ENCODE peak calls at places on chromosomes 3 and 15, in ten cellular contexts. L is GM12865, I is HFFc6, H is fibroblast of lung, Y is GM23338, X is lung, B is OCI-LY7, O is glutamatergic neuron, W is heart left ventricle, T is mucosa of descending colon. A is an unnamed sample.

GRCh38 chr3:102748646-102749045 is 313.8 kb downstream of the ZPLD1 start:
- DNase-seq in I (no peak), T (no peak), W (no peak), O (no peak), H (no peak), L (no peak), X (no peak), Y (no peak), B (no peak), A (no peak)

GRCh38 chr3:48623851-48624547 is 2.4 kb upstream of the TMEM89 start:
- DNase-seq in I (no peak), Y (peak), H (no peak), B (peak), O (no peak), T (no peak), W (no peak), L (no peak), X (no peak), A (no peak)

GRCh38 chr3:126132751-126133511 is 47.5 kb downstream of the ALDH1L1 start:
- DNase-seq in T (no peak), I (no peak), X (no peak), B (peak), L (no peak), W (peak), Y (peak), O (no peak), H (no peak), A (peak)

GRCh38 chr3:81249540-81250029 is 511.9 kb downstream of the GBE1 start:
- DNase-seq in B (no peak), T (no peak), Y (peak), X (no peak), O (no peak), H (peak), I (peak), W (no peak), L (peak), A (peak)

GRCh38 chr15:101322849-101323477 is 27.9 kb upstream of the SNRPA1 start:
- DNase-seq in O (no peak), W (no peak), T (no peak), I (no peak), B (no peak), Y (no peak), H (no peak), L (no peak), X (no peak), A (no peak)

GRCh38 chr3:42157915-42158538 is 66.9 kb downstream of the TRAK1 start:
- DNase-seq in W (no peak), O (no peak), Y (no peak), H (no peak), T (no peak), L (peak), X (no peak), I (no peak), B (no peak), A (no peak)

GRCh38 chr3:137121704-137122314 is 164.0 kb downstream of the IL20RB start:
- DNase-seq in I (peak), X (no peak), H (peak), Y (peak), W (no peak), L (peak), T (no peak), B (peak), O (peak), A (peak)

GRCh38 chr3:160697628-160698382 is 20.8 kb downstream of the ARL14 start:
- DNase-seq in L (peak), T (no peak), W (no peak), O (no peak), H (peak), I (peak), X (no peak), Y (no peak), B (no peak), A (peak)

GRCh38 chr3:186425788-186426730 is 64.0 kb upstream of the DGKG start:
- DNase-seq in Y (peak), L (peak), I (peak), B (no peak), W (no peak), T (no peak), X (no peak), O (no peak), H (peak), A (peak)

GRCh38 chr15:35437157-35437556 is 108.8 kb downstream of the DPH6 start:
- DNase-seq in X (no peak), W (no peak), T (no peak), I (peak), H (peak), B (no peak), L (no peak), O (no peak), Y (peak), A (no peak)

GRCh38 chr3:12046406-12046805 is 42.2 kb downstream of the SYN2 start:
- DNase-seq in O (no peak), L (no peak), Y (peak), H (no peak), T (no peak), W (no peak), I (no peak), B (no peak), X (no peak), A (no peak)

GRCh38 chr3:67384790-67385397 is 269.5 kb downstream of the SUCLG2 start:
- DNase-seq in X (no peak), L (peak), W (peak), T (no peak), B (peak), H (peak), O (peak), Y (peak), I (no peak), A (peak)

GRCh38 chr15:40092416-40093223 is 16.1 kb downstream of the BMF start:
- DNase-seq in H (peak), B (no peak), W (peak), X (no peak), T (peak), O (no peak), L (no peak), I (peak), Y (no peak), A (peak)

GRCh38 chr3:122977645-122978466 is 49.7 kb downstream of the SEMA5B start:
- DNase-seq in H (peak), X (peak), I (peak), O (no peak), Y (peak), B (no peak), T (no peak), W (peak), L (no peak), A (peak)

GRCh38 chr3:123909785-123910184 is 25.7 kb upstream of the MYLK start:
- DNase-seq in T (no peak), I (no peak), H (no peak), L (peak), W (no peak), Y (no peak), B (no peak), O (no peak), X (no peak), A (no peak)

GRCh38 chr3:49279376-49279775 is 2.3 kb upstream of the C3orf62 start:
- DNase-seq in W (no peak), L (no peak), B (no peak), I (peak), X (no peak), T (no peak), O (no peak), H (peak), Y (no peak), A (peak)

GRCh38 chr3:112101946-112102345 is 15.8 kb downstream of the C3orf52 start:
- DNase-seq in Y (no peak), I (peak), L (no peak), B (no peak), X (no peak), H (peak), T (no peak), O (no peak), W (no peak), A (peak)

GRCh38 chr15:52151353-52151752 is 38.8 kb upstream of the BCL2L10 start:
- DNase-seq in W (no peak), O (no peak), I (no peak), Y (no peak), T (no peak), H (no peak), B (no peak), L (no peak), X (no peak), A (no peak)

GRCh38 chr3:38029400-38030125 is at the start of gene PLCD1:
- DNase-seq in O (peak), H (peak), W (peak), T (peak), I (peak), Y (peak), L (no peak), B (no peak), X (peak), A (peak)

GRCh38 chr15:80415331-80415730 is 11.1 kb downstream of the ARNT2 start:
- DNase-seq in B (no peak), T (no peak), X (no peak), O (no peak), Y (no peak), H (no peak), L (no peak), W (no peak), I (no peak), A (no peak)

GRCh38 chr15:62940359-62940754 is 102.2 kb upstream of the TPM1 start:
- DNase-seq in H (no peak), I (no peak), Y (no peak), T (no peak), O (no peak), B (no peak), X (no peak), L (no peak), W (no peak), A (no peak)

GRCh38 chr3:38337703-38338102 is 8.9 kb upstream of the XYLB start:
- DNase-seq in B (no peak), O (no peak), T (no peak), H (no peak), W (no peak), I (no peak), X (no peak), L (no peak), Y (no peak), A (no peak)

GRCh38 chr15:101052681-101053121 is 133.5 kb downstream of the LRRK1 start:
- DNase-seq in I (no peak), L (no peak), H (no peak), Y (no peak), W (no peak), X (peak), T (no peak), O (no peak), B (no peak), A (no peak)

GRCh38 chr3:49734752-49735151 is 11.0 kb upstream of the GMPPB start:
- DNase-seq in L (no peak), I (no peak), H (no peak), B (no peak), X (no peak), O (no peak), Y (no peak), W (no peak), T (no peak), A (no peak)

GRCh38 chr15:52782514-52782913 is 7.6 kb downstream of the ONECUT1 start:
- DNase-seq in O (no peak), X (no peak), Y (no peak), L (no peak), B (no peak), T (no peak), H (no peak), I (no peak), W (no peak), A (no peak)

GRCh38 chr3:131602011-131602779 is 99.4 kb upstream of the MRPL3 start:
- DNase-seq in T (no peak), L (no peak), Y (no peak), W (no peak), B (no peak), H (no peak), I (no peak), X (no peak), O (no peak), A (no peak)

GRCh38 chr3:119664850-119665379 is 4.5 kb upstream of the POPDC2 start:
- DNase-seq in W (no peak), T (no peak), X (no peak), I (no peak), B (no peak), L (peak), H (peak), O (no peak), Y (no peak), A (peak)

GRCh38 chr15:65083262-65083701 is 6.7 kb downstream of the KBTBD13 start:
- DNase-seq in X (no peak), W (no peak), B (no peak), L (no peak), I (no peak), Y (peak), H (peak), O (peak), T (no peak), A (peak)
- TF ChIP-seq CTCF in X (peak), W (no peak), B (no peak), L (no peak), I (peak), Y (peak), H (peak), O (no peak), T (no peak), A (peak)

DNA sequence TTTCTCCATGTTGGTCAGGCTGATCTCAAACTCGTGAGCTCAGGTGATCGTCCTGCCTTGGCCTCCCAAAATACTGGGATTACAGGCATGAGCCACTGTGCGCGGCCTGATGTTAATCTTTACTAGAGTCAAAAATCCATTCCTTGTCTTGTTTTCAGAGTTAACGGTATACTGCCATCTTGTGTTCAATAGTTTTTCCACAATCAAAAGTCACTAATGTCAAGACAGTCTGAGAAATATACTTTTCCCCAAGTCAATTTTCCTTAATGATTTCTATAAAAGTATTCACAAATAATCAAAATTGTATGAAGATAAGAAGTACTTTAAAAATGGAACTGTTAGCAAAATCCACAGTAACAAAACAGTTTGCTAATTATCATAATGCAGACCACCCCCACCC is 8.5 kb downstream of the CRBN start:
- DNase-seq in H (peak), B (peak), I (peak), O (no peak), L (peak), T (no peak), X (no peak), Y (peak), W (no peak), A (peak)
- TF ChIP-seq CTCF in H (peak), B (peak), I (peak), O (peak), L (peak), T (no peak), X (peak), Y (peak), W (peak), A (peak)

GRCh38 chr3:414063-414462 is 217.5 kb downstream of the CHL1 start:
- DNase-seq in T (no peak), H (peak), X (no peak), O (no peak), I (no peak), B (peak), W (no peak), L (peak), Y (peak), A (peak)
- TF ChIP-seq CTCF in T (no peak), H (peak), X (no peak), O (peak), I (peak), B (peak), W (peak), L (peak), Y (no peak), A (peak)

DNA sequence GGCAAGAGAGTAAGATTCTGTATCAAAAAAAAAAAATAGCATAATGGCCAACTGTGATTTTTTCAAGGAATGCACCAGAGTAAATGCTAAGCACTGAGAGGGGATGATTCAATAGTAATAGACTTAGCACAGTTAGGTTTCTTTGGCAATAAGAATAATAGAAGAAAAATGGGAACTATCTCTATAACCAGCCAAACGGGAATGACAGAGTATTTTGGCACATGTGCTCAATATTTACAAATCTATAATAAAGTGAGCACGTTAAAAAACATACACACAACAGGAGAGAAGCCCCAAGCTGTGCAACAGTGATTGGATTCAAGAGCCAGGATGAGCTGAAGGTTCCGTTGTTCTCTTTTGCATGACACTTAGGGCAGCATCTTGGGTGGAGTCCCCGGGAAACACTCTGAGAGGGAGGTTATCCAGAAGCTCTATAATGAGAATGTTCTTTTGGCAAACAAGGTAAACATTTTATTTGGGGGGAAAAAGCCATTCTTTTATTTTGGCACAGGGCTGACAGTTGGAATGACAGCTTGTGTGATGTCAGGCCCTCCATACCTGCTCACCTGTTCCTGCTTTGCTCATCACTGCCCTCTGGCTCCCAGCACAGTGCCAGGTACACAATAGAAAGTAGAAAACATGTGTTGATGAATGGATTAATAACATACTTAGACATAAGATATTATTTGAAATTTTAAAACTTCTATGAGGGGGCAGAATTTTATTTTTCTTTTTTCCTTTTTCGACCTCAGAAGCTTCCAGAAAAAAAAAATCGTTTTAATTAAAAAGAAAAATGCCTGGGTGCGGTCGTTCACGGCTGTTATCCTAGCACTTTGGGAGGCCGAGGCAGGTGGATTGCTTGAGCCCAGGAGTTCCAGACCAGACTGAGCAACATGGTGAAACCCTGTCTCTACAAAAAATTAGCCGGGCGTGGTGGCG is 44.0 kb upstream of the MUC4 start:
- DNase-seq in W (no peak), X (no peak), B (peak), L (no peak), O (no peak), Y (no peak), I (no peak), H (no peak), T (peak), A (no peak)
- TF ChIP-seq CTCF in W (no peak), X (no peak), B (peak), L (no peak), O (no peak), Y (peak), I (peak), H (no peak), T (no peak), A (no peak)

GRCh38 chr3:190883141-190883540 is 20.6 kb upstream of the GMNC start:
- DNase-seq in B (no peak), I (no peak), X (no peak), T (no peak), W (no peak), Y (no peak), H (no peak), O (no peak), L (no peak), A (no peak)

GRCh38 chr3:190877925-190878324 is 15.4 kb upstream of the GMNC start:
- DNase-seq in X (no peak), H (no peak), Y (peak), I (no peak), W (no peak), L (no peak), O (no peak), T (no peak), B (no peak), A (no peak)
- TF ChIP-seq CTCF in X (no peak), H (peak), Y (peak), I (peak), W (no peak), L (peak), O (peak), T (no peak), B (peak), A (no peak)

GRCh38 chr15:90893175-90894090 is 9.1 kb downstream of the FES start:
- DNase-seq in T (no peak), L (no peak), H (no peak), I (no peak), O (no peak), W (no peak), B (peak), X (no peak), Y (peak), A (no peak)
- TF ChIP-seq CTCF in T (no peak), L (no peak), H (no peak), I (peak), O (no peak), W (no peak), B (peak), X (no peak), Y (peak), A (no peak)

DNA sequence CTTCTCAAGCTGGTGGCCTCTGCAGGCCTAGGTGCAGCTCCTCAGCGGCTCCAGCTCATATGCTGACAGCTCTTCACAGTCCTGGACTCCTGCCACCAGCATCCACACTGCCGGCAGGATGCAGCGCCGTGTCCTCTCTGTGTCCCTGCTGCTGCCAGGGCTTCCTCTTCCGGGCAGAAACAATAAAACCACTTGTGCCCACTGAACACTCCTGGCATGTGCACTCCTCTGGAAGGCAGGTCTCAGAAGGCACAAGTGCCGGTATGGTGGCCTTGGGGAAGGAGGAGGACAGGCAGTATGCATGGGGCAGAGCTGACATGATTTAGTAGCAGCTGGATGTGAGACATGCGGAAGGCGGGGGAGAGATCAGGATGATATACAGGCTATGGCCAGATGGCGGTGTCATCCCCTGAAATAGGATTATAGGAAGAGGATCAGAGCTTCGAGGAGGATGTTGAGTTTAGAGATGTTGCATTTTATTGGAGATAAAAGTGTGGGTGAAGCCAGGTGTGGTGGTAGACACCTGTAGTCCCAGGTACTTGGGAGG is 7.5 kb upstream of the MAN2A2 start:
- DNase-seq in X (no peak), T (no peak), B (no peak), L (no peak), W (no peak), O (peak), I (no peak), Y (peak), H (no peak), A (no peak)
- TF ChIP-seq CTCF in X (no peak), T (no peak), B (peak), L (no peak), W (no peak), O (peak), I (peak), Y (peak), H (no peak), A (no peak)

A was measured in fibroblast of the aortic adventitia.